ENCODE peak calls at places on chromosome 5, in nine cellular contexts. F is IMR-90, Y is gastrocnemius medialis, I is stomach, G is dorsolateral prefrontal cortex, L is sigmoid colon, J is HepG2, V is HCT116, E is A673. B is an unnamed sample. For H3K27me3, the result is how much of the 10 kb centered on the place peaks cover.

GRCh38 chr5:67879619-67880357 is 335.8 kb upstream of the PIK3R1 start:
- DNase-seq in F (no peak), Y (no peak), I (no peak), G (no peak), L (no peak), J (peak), V (no peak), E (no peak), B (no peak)

GRCh38 chr5:172770675-172771438 is at the start of gene DUSP1:
- DNase-seq in F (peak), Y (peak), I (peak), G (peak), L (peak), J (peak), V (peak), E (peak), B (peak)

GRCh38 chr5:106964102-106964501 is 706.6 kb downstream of the EFNA5 start:
- DNase-seq in F (no peak), Y (no peak), I (no peak), G (no peak), L (no peak), J (no peak), V (no peak), E (no peak), B (no peak)

GRCh38 chr5:96226941-96227552 is 206.0 kb downstream of the PCSK1 start:
- DNase-seq in F (peak), Y (no peak), I (no peak), G (peak), L (peak), J (no peak), V (no peak), E (peak), B (no peak)

GRCh38 chr5:174533771-174534221 is 190.6 kb upstream of the MSX2 start:
- DNase-seq in F (peak), Y (no peak), I (no peak), G (no peak), L (no peak), J (no peak), V (peak), E (no peak), B (no peak)

GRCh38 chr5:75640826-75641225 is 29.6 kb downstream of the ANKDD1B start:
- DNase-seq in F (peak), Y (no peak), I (no peak), G (no peak), L (no peak), J (no peak), V (no peak), E (no peak), B (no peak)

GRCh38 chr5:59241119-59241518 is 652.4 kb downstream of the PDE4D start:
- DNase-seq in F (no peak), Y (no peak), I (no peak), G (no peak), L (no peak), J (no peak), V (no peak), E (no peak), B (no peak)

GRCh38 chr5:158979749-158980521 is 119.8 kb downstream of the EBF1 start:
- DNase-seq in F (peak), Y (peak), I (peak), G (peak), L (peak), J (no peak), V (no peak), E (peak), B (no peak)

GRCh38 chr5:92945630-92946097 is 635.4 kb downstream of the NR2F1-AS1 start:
- DNase-seq in F (peak), Y (no peak), I (no peak), G (no peak), L (no peak), J (peak), V (no peak), E (no peak), B (no peak)

GRCh38 chr5:56514246-56514645 is 281.1 kb upstream of the ANKRD55 start:
- DNase-seq in F (no peak), Y (no peak), I (no peak), G (no peak), L (no peak), J (no peak), V (no peak), E (no peak), B (no peak)

GRCh38 chr5:52356311-52356918 is 431.3 kb upstream of the ITGA1 start:
- DNase-seq in F (peak), Y (no peak), I (no peak), G (no peak), L (no peak), J (no peak), V (no peak), E (peak), B (no peak)

GRCh38 chr5:42826757-42827156 is 15.1 kb upstream of the SELENOP start:
- DNase-seq in F (no peak), Y (no peak), I (no peak), G (no peak), L (no peak), J (no peak), V (no peak), E (no peak), B (no peak)

GRCh38 chr5:76819851-76820280 is 1.0 kb downstream of the F2RL1 start:
- DNase-seq in F (no peak), Y (no peak), I (peak), G (no peak), L (no peak), J (no peak), V (no peak), E (no peak), B (no peak)

GRCh38 chr5:139836469-139837208 is 41.0 kb downstream of the PSD2 start:
- DNase-seq in F (no peak), Y (peak), I (no peak), G (no peak), L (peak), J (no peak), V (no peak), E (no peak), B (no peak)

GRCh38 chr5:50595199-50595598 is 71.2 kb upstream of the PARP8 start:
- DNase-seq in F (peak), Y (no peak), I (no peak), G (no peak), L (no peak), J (no peak), V (peak), E (no peak), B (no peak)

GRCh38 chr5:7642029-7642428 is 208.9 kb downstream of the CFAP90 start:
- DNase-seq in F (no peak), Y (no peak), I (no peak), G (no peak), L (no peak), J (no peak), V (no peak), E (no peak), B (no peak)

GRCh38 chr5:179294131-179294780 is 51.0 kb downstream of the ADAMTS2 start:
- DNase-seq in F (no peak), Y (no peak), I (no peak), G (no peak), L (peak), J (no peak), V (no peak), E (no peak), B (no peak)

GRCh38 chr5:76544268-76544926 is 78.8 kb downstream of the F2RL2 start:
- DNase-seq in F (peak), Y (no peak), I (peak), G (no peak), L (no peak), J (peak), V (peak), E (peak), B (peak)

GRCh38 chr5:92237896-92238295 is 854.8 kb upstream of the ARRDC3 start:
- DNase-seq in F (no peak), Y (no peak), I (no peak), G (no peak), L (no peak), J (no peak), V (no peak), E (no peak), B (no peak)

GRCh38 chr5:124403281-124403680 is 343.2 kb downstream of the ZNF608 start:
- DNase-seq in F (no peak), Y (no peak), I (no peak), G (no peak), L (no peak), J (no peak), V (peak), E (no peak), B (no peak)

GRCh38 chr5:129905467-129906176 is 1.4 kb downstream of the CHSY3 start:
- DNase-seq in F (peak), Y (no peak), I (no peak), G (no peak), L (peak), J (no peak), V (no peak), E (no peak), B (no peak)

GRCh38 chr5:120806132-120806531 is 342.0 kb downstream of the PRR16 start:
- DNase-seq in F (peak), Y (no peak), I (no peak), G (no peak), L (no peak), J (no peak), V (no peak), E (peak), B (no peak)

GRCh38 chr5:112757468-112758208 is 20.0 kb downstream of the APC start:
- DNase-seq in F (peak), Y (no peak), I (no peak), G (no peak), L (no peak), J (peak), V (peak), E (peak), B (no peak)

GRCh38 chr5:31366941-31367340 is 165.0 kb downstream of the DROSHA start:
- DNase-seq in F (peak), Y (no peak), I (no peak), G (no peak), L (no peak), J (no peak), V (no peak), E (no peak), B (no peak)

GRCh38 chr5:104904561-104904960 is 1342.0 kb upstream of the NUDT12 start:
- DNase-seq in F (no peak), Y (no peak), I (no peak), G (no peak), L (no peak), J (no peak), V (no peak), E (no peak), B (no peak)

GRCh38 chr5:155897761-155898160 is 429.2 kb upstream of the SGCD start:
- DNase-seq in F (no peak), Y (no peak), I (no peak), G (no peak), L (no peak), J (no peak), V (no peak), E (no peak), B (no peak)

GRCh38 chr5:81969226-81969625 is 2.6 kb upstream of the ATG10 start:
- DNase-seq in F (no peak), Y (no peak), I (no peak), G (no peak), L (no peak), J (no peak), V (no peak), E (no peak), B (no peak)

GRCh38 chr5:3348576-3349535 is 246.8 kb upstream of the IRX1 start:
- DNase-seq in F (no peak), Y (no peak), I (peak), G (no peak), L (peak), J (no peak), V (no peak), E (no peak), B (no peak)
- H3K27me3 ChIP-seq in F (under half), Y (under half), I (under half), G (under half), L (under half), J (under half), V (under half), E (under half), B (under half)

GRCh38 chr5:150339841-150340240 is 17.7 kb upstream of the TCOF1 start:
- DNase-seq in F (no peak), Y (no peak), I (no peak), G (no peak), L (no peak), J (no peak), V (no peak), E (no peak), B (no peak)

GRCh38 chr5:150333400-150333799 is 24.1 kb upstream of the TCOF1 start:
- DNase-seq in F (no peak), Y (no peak), I (no peak), G (no peak), L (no peak), J (no peak), V (no peak), E (no peak), B (no peak)

GRCh38 chr5:150339165-150339564 is 18.3 kb upstream of the TCOF1 start:
- DNase-seq in F (no peak), Y (peak), I (no peak), G (peak), L (no peak), J (no peak), V (no peak), E (no peak), B (no peak)

GRCh38 chr5:150338546-150338945 is 19.0 kb upstream of the TCOF1 start:
- DNase-seq in F (no peak), Y (no peak), I (no peak), G (peak), L (no peak), J (no peak), V (no peak), E (no peak), B (no peak)

GRCh38 chr5:150335778-150336177 is 21.7 kb upstream of the TCOF1 start:
- DNase-seq in F (peak), Y (no peak), I (no peak), G (no peak), L (no peak), J (no peak), V (no peak), E (no peak), B (no peak)
- TF ChIP-seq CTCF in F (no peak), Y (no peak), I (no peak), G (no peak), L (no peak), J (no peak), V (no peak), E (no peak), B (no peak)

GRCh38 chr5:135244620-135245021 is 154.4 kb downstream of the MACROH2A1 start:
- DNase-seq in F (no peak), Y (no peak), I (peak), G (peak), L (peak), J (no peak), V (no peak), E (no peak), B (no peak)
- H3K27ac ChIP-seq in F (no peak), Y (peak), I (peak), G (no peak), L (peak), J (no peak), V (no peak), E (no peak), B (no peak)

DNA sequence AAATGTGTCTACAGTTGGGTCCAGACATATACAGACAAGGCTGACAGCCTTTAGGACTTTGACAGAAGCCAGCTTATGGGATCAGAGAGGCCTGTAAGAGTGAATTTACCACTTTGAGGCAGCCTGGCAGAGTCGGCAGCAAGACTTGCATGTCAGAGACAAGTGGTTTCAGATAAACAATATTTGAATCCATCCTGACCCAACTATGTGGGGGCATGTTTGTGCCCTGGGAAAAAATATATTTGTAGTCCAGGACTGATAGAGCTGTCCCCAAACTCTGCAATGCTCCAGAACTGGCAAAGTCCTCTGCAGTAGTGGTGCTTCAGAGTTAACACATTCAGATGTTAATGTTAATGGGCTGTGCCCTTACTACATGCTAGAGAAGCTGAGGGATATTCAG is 43.1 kb downstream of the FEM1C start:
- DNase-seq in F (no peak), Y (no peak), I (no peak), G (no peak), L (no peak), J (no peak), V (no peak), E (no peak), B (no peak)
- H3K27me3 ChIP-seq in F (under half), Y (under half), I (under half), G (under half), L (under half), J (under half), V (under half), E (under half), B (under half)

DNA sequence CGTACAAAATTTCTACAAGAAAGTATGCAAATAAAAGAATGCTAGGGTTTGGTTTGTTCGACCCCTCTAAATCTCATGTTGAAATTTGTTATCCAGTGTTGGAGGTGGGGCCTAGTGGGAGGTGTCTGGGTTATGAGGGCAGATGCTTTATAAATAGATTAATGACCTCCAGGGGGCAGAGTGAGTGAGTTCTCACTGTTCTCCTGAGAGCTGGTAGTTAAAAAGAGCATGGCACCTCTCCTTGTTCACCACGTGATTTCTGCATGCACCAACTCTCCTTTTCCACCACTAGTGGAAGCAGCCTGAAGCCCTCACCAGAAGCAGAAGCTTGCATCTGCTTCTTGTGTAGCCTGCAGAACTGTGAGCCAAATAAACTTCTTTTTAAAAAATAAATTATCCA is 50.4 kb upstream of the FAM170A start:
- DNase-seq in F (peak), Y (no peak), I (no peak), G (no peak), L (no peak), J (peak), V (peak), E (peak), B (no peak)
- TF ChIP-seq CTCF in F (peak), Y (no peak), I (no peak), G (peak), L (no peak), J (peak), V (peak), E (peak), B (no peak)

DNA sequence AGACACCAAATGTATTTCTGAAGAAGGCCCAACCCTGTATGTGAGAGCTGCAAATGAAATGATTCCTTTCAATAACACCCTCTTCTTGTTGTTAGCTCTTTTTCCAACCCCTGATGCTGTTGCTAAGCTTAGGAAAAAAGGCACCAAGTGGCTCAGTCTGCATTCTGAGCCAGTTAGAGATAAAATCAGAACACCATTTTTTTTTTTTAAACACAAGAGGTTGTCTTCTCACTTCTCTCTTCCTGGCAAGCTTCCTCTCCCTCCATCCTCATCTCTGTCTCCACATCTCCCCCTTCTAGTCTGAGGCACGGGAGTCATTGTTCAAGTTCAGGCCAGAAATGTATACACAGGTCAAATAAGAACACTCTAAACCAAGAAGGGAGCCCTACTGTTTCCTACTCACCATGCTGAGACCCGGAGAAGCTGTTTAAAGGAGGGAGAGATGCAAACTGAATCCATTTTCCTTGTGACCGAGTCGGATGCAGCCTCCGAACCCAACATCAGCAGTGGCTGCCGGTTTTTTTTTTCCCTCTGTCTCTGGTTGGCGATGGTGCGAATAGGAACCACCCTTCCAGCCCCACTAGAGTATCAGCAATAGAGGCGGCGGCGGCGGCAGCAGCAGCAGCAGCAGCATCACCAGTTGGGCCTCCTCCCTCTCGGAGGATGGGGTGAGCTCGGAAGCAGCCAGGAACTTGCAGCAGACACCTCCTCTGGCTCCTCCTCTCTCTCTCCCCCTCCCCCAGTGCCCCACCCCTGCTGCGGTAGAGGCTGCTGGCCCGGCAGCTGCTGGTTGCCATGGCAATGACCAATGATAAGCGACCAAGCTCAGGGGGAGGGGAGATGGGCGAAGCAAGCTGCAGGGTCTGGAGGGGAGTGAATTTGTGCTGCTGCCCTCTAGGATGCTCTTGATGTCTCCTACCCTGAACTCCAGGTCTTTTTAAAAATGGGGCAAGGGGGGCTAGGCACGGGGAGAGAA is at the start of gene JAKMIP2:
- DNase-seq in F (peak), Y (peak), I (peak), G (peak), L (peak), J (no peak), V (no peak), E (peak), B (peak)
- H3K27ac ChIP-seq in F (no peak), Y (no peak), I (peak), G (peak), L (peak), J (no peak), V (no peak), E (peak), B (no peak)

DNA sequence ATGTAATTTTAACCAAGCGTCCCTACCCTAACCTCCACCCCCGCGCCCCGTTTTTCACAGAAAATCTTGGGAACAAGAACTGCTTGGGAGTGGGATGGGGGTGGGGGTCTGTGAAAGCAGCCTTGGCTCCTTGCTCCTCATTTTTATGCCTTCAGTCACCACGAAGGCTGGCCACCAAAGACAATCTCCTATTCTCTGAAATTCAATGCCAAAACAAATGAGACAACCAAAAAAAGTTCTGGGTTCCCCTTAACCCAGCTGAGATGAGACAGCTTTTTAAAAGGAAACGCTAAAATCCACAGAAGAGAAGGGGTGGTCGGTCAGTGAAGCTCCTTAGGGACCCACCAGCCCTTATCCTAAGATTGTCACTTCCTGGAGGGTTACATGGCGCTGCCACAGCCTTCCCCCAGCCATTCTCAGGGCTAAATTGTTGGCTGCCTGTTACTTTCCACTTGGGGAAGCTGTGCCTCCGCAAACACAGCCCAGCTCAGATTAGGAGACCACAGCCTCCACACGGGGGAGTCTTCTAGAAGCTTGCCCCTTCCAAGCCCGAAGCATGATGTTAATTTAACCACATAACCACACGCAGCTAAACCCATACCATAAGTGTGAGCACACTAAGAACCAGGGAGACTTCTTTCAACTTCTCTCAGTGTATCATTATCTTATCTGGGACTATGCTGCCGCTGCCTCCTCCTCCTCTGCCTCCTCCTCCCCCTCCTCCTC is 136.3 kb downstream of the FOXD1 start:
- DNase-seq in F (peak), Y (no peak), I (no peak), G (no peak), L (no peak), J (no peak), V (no peak), E (no peak), B (no peak)
- H3K27me3 ChIP-seq in F (under half), Y (half or more), I (half or more), G (under half), L (under half), J (under half), V (under half), E (under half), B (half or more)

DNA sequence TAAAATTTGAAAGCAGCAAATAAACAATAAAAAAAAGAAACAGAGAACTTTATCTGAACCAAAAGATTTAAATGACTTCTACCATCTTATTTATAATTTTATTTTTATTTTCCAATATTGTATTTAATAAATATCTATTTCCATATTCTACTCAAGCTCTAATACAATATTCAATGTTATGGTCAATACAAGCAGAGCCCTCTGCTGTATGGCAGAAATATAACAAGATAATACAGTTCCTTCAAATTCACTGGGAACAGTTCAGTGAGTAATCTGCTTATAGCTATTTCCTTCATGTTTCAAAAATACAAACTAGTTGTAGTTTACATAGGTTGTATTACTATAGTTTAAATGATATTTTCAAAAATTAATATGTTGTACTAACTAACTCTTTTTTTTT is 332.7 kb downstream of the PRDM9 start:
- DNase-seq in F (no peak), Y (no peak), I (no peak), G (no peak), L (no peak), J (no peak), V (no peak), E (no peak), B (no peak)
- TF ChIP-seq CTCF in F (no peak), Y (no peak), I (no peak), G (no peak), L (no peak), J (no peak), V (no peak), E (peak), B (no peak)

B was measured in CD4-positive, alpha-beta T cell.